ENCODE peak calls at places on chromosomes 13 and 19, in eight cellular contexts. I, D, K, J, P, X, O and N are unnamed samples.

GRCh38 chr19:58033741-58034475 is at the start of gene ZSCAN1:
- DNase-seq in I (peak), D (no peak), K (peak), J (peak), P (no peak), X (no peak), O (no peak), N (peak)

GRCh38 chr13:41222259-41222852 is 28.0 kb upstream of the KBTBD7 start:
- DNase-seq in I (peak), D (no peak), K (peak), J (no peak), P (peak), X (no peak), O (peak), N (no peak)

GRCh38 chr13:63910406-63910957 is 2494.8 kb upstream of the PCDH20 start:
- DNase-seq in I (no peak), D (no peak), K (no peak), J (no peak), P (peak), X (no peak), O (no peak), N (no peak)

GRCh38 chr19:4972509-4973230 is 3.8 kb downstream of the KDM4B start:
- DNase-seq in I (peak), D (no peak), K (peak), J (no peak), P (peak), X (no peak), O (no peak), N (no peak)

GRCh38 chr19:7534531-7534980 is 961 bp upstream of the PNPLA6 start:
- DNase-seq in I (peak), D (peak), K (peak), J (peak), P (peak), X (no peak), O (no peak), N (peak)

GRCh38 chr13:43405457-43405856 is 381.3 kb downstream of the ENOX1 start:
- DNase-seq in I (peak), D (no peak), K (peak), J (no peak), P (peak), X (no peak), O (no peak), N (no peak)

GRCh38 chr13:113906566-113906965 is 42.7 kb upstream of the GAS6 start:
- DNase-seq in I (no peak), D (no peak), K (no peak), J (no peak), P (no peak), X (no peak), O (no peak), N (peak)

GRCh38 chr19:7288977-7289376 is 5.2 kb downstream of the INSR start:
- DNase-seq in I (no peak), D (no peak), K (no peak), J (no peak), P (no peak), X (no peak), O (no peak), N (no peak)

GRCh38 chr13:72570019-72570418 is 157.4 kb downstream of the MZT1 start:
- DNase-seq in I (no peak), D (no peak), K (no peak), J (no peak), P (no peak), X (no peak), O (no peak), N (no peak)

GRCh38 chr19:927707-928401 is 2.0 kb downstream of the ARID3A start:
- DNase-seq in I (peak), D (no peak), K (no peak), J (no peak), P (no peak), X (no peak), O (no peak), N (no peak)

GRCh38 chr19:6509118-6509971 is 7.2 kb upstream of the TUBB4A start:
- DNase-seq in I (no peak), D (no peak), K (no peak), J (no peak), P (peak), X (no peak), O (no peak), N (peak)

GRCh38 chr19:4360641-4361151 is 17.3 kb downstream of the MPND start:
- DNase-seq in I (no peak), D (no peak), K (no peak), J (no peak), P (no peak), X (no peak), O (no peak), N (no peak)

GRCh38 chr19:42406111-42406510 is 16.0 kb upstream of the CNFN start:
- DNase-seq in I (no peak), D (no peak), K (no peak), J (no peak), P (no peak), X (no peak), O (no peak), N (no peak)

GRCh38 chr19:14533450-14533849 is 4.1 kb downstream of the TECR start:
- DNase-seq in I (no peak), D (no peak), K (no peak), J (no peak), P (no peak), X (no peak), O (no peak), N (no peak)

GRCh38 chr13:98664047-98664446 is 87.1 kb upstream of the STK24 start:
- DNase-seq in I (peak), D (no peak), K (peak), J (no peak), P (no peak), X (peak), O (peak), N (no peak)